ENCODE peak calls at places on chromosome 9, in five cellular contexts. E is effector memory CD4-positive, alpha-beta T cell; Q is heart left ventricle; H is A549; C is A673. N is an unnamed sample. For H3K4me1, the result is how much of the 10 kb centered on the place peaks cover.

GRCh38 chr9:127991017-127991756 is 10.4 kb upstream of the EEIG1 start:
- DNase-seq in Q (no peak), H (peak), E (no peak), C (no peak), N (no peak)

GRCh38 chr9:127976498-127976897 is 4.3 kb downstream of the EEIG1 start:
- DNase-seq in Q (no peak), C (no peak), H (no peak), E (peak), N (no peak)

GRCh38 chr9:25025156-25025555 is 479.5 kb upstream of the IZUMO3 start:
- DNase-seq in Q (no peak), E (no peak), C (no peak), H (no peak), N (no peak)

GRCh38 chr9:78366827-78367226 is 69.9 kb downstream of the PSAT1 start:
- DNase-seq in Q (no peak), E (no peak), H (no peak), C (no peak), N (no peak)

GRCh38 chr9:116032683-116033440 is 120.7 kb upstream of the PAPPA start:
- DNase-seq in E (no peak), Q (no peak), C (no peak), H (no peak), N (no peak)

GRCh38 chr9:103649086-103649485 is 445.0 kb upstream of the SMC2 start:
- DNase-seq in H (no peak), C (no peak), E (no peak), Q (no peak), N (no peak)

GRCh38 chr9:88657893-88658292 is 122.9 kb downstream of the NXNL2 start:
- DNase-seq in E (no peak), C (no peak), H (no peak), Q (no peak), N (no peak)

GRCh38 chr9:132237481-132237880 is 75.6 kb downstream of the NTNG2 start:
- DNase-seq in Q (peak), H (peak), C (no peak), E (no peak), N (no peak)

GRCh38 chr9:127706836-127707241 is at the start of gene CFAP157:
- DNase-seq in H (peak), E (no peak), C (no peak), Q (no peak), N (no peak)

GRCh38 chr9:130658893-130659698 is 5.3 kb upstream of the PRDM12 start:
- DNase-seq in H (no peak), Q (no peak), C (no peak), E (no peak), N (no peak)

GRCh38 chr9:93949073-93949693 is 6.0 kb downstream of the BARX1 start:
- DNase-seq in H (no peak), Q (no peak), C (no peak), E (no peak), N (no peak)

GRCh38 chr9:98175013-98175679 is 17.3 kb downstream of the CORO2A start:
- DNase-seq in H (no peak), C (no peak), E (no peak), Q (no peak), N (no peak)

GRCh38 chr9:121781701-121782464 is 130.4 kb downstream of the DAB2IP start:
- DNase-seq in C (no peak), Q (peak), E (no peak), H (no peak), N (no peak)

GRCh38 chr9:2346277-2346913 is 275.2 kb upstream of the VLDLR start:
- DNase-seq in E (no peak), C (no peak), Q (no peak), H (no peak), N (no peak)

GRCh38 chr9:115988701-115989100 is 164.9 kb upstream of the PAPPA start:
- DNase-seq in Q (no peak), E (no peak), C (no peak), H (no peak), N (no peak)

GRCh38 chr9:97307500-97308163 is at the start of gene CCDC180:
- DNase-seq in C (no peak), E (no peak), Q (peak), H (no peak), N (no peak)

GRCh38 chr9:21812415-21812814 is 10.0 kb downstream of the MTAP start:
- DNase-seq in E (no peak), H (no peak), C (no peak), Q (no peak), N (no peak)

GRCh38 chr9:105911104-105911911 is 217.0 kb downstream of the TMEM38B start:
- DNase-seq in C (no peak), E (no peak), Q (no peak), H (no peak), N (peak)

GRCh38 chr9:4689687-4690104 is 10.3 kb downstream of the CDC37L1 start:
- DNase-seq in C (no peak), Q (no peak), H (no peak), E (no peak), N (no peak)

GRCh38 chr9:91117959-91118651 is 243.6 kb downstream of the AUH start:
- DNase-seq in C (no peak), E (no peak), Q (peak), H (no peak), N (no peak)

GRCh38 chr9:36764364-36765076 is 191.8 kb downstream of the MELK start:
- DNase-seq in E (no peak), Q (no peak), C (no peak), H (no peak), N (no peak)

GRCh38 chr9:20028849-20029231 is 240.0 kb upstream of the SLC24A2 start:
- DNase-seq in E (no peak), C (no peak), H (no peak), Q (peak), N (no peak)

GRCh38 chr9:129458663-129459549 is 162.0 kb downstream of the C9orf50 start:
- DNase-seq in C (peak), Q (peak), H (no peak), E (no peak), N (no peak)

GRCh38 chr9:100082786-100083185 is 16.0 kb downstream of the ERP44 start:
- DNase-seq in Q (no peak), C (no peak), E (no peak), H (no peak), N (no peak)

DNA sequence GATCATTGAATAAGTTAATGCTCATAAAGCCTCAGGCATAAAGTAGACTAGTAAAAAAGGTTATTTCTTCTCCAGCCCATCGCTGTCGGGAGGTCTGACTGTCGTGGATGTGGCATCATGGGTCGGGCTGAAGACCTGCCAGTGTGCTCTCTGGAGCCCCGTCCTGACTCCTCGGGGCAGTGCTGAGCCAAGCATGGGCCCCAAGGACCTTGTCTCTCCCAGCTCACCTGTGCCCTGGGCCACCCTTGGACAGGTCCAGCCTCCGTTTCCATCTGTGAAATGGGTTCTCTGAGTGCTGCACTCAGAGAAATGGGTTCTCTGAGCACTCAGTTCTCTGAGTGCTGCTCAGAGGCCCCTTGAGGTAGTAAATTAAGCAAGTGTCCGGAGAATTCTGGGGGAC is 269.0 kb downstream of the GADD45G start:
- DNase-seq in E (no peak), H (no peak), Q (peak), C (no peak), N (no peak)
- H3K4me1 ChIP-seq in E (under half), H (under half), Q (under half), C (under half), N (under half)

GRCh38 chr9:106921341-106921899 is 58.5 kb downstream of the ZNF462 start:
- DNase-seq in Q (peak), E (no peak), H (no peak), C (peak), N (no peak)

GRCh38 chr9:106921989-106922388 is 59.0 kb downstream of the ZNF462 start:
- DNase-seq in H (no peak), E (no peak), C (no peak), Q (no peak), N (no peak)

GRCh38 chr9:106920701-106921283 is 57.8 kb downstream of the ZNF462 start:
- DNase-seq in C (no peak), Q (no peak), E (no peak), H (no peak), N (no peak)

GRCh38 chr9:106918825-106919509 is 56.0 kb downstream of the ZNF462 start:
- DNase-seq in E (no peak), H (no peak), Q (no peak), C (no peak), N (no peak)

GRCh38 chr9:106920091-106920490 is 57.1 kb downstream of the ZNF462 start:
- DNase-seq in E (no peak), Q (no peak), C (no peak), H (no peak), N (no peak)
- H3K4me1 ChIP-seq in E (under half), Q (under half), C (under half), H (half or more), N (under half)

DNA sequence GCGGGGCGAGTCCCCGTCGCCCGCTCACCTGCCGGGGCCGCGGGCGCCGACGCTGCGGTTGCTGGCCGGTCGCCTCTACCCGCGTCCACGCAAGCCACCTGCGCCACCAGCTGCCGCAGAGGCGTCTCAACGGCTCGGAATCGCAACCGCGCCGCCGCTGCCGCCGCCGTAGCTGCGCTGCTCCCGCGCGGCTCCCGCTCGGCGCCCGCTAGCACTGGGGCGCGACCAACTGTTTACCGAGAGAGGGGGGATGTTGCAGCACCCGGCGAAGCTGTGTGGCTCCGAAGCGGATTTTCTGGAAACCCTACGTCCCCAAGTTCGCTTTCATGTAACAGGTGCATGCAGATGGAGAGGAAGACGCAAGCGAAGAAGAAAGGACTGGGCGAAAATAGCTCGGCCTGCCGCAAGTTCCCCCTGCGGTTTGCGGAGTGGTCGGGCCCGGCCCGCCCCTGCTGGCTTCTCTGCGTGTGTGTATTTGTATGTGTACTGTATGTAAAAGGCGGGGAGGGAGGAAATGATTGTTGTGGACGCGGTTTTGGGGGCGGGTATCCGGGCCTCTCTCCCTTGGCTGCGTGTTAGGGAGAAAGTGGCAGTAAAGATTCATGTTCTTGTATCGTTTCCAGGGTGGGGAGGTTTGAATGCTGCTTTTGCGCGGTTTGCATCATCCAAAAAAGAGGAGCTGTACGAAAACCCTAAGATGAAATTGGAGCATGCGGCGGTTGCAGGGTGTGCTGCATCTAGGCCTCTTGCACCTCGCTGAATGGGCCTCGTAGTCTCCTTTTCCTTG is at the start of gene PSIP1:
- DNase-seq in Q (peak), E (peak), C (peak), H (peak), N (no peak)
- H3K4me1 ChIP-seq in Q (under half), E (under half), C (under half), H (under half), N (under half)

DNA sequence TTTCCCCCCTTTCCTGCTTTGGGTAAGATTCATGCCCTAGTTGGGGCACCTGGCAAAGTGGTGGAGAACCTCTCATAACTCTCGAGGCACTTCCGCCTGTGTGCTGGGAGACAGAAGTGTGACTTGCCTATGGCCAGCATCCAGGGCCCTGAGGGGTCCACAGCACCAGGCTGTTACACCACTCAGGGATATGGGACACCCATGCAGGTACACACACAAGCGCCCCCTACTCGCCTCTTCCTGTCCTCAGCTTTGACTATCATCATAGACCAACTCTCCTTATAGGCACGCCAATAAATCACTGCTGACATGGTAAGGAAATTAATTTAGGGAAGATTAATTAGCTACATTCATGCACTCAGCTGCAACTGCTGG is 45.4 kb downstream of the SHB start:
- DNase-seq in H (no peak), C (no peak), Q (no peak), E (no peak), N (no peak)
- H3K4me1 ChIP-seq in H (half or more), C (half or more), Q (half or more), E (under half), N (under half)

DNA sequence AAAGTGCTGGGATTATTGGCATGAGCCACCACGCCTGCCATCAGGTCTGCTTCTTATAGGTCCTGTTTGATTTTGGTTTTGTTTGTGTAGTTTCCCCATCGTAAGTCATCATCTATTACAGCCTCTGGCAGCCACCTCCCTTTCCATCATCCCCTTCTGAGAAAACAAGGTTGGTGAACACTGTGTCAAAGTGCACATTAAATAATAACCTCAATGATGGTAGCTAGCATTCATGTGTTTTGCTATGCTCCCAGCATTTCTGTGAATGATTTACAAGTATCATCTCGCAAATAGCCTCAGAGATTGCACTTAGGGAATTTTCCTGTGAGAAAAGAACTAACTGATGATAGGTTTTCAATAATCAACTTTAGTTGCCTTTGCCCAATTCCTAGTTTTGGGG is 9.9 kb downstream of the PRUNE2 start:
- DNase-seq in C (no peak), H (no peak), Q (no peak), E (no peak), N (no peak)
- H3K4me1 ChIP-seq in C (under half), H (under half), Q (under half), E (under half), N (under half)

DNA sequence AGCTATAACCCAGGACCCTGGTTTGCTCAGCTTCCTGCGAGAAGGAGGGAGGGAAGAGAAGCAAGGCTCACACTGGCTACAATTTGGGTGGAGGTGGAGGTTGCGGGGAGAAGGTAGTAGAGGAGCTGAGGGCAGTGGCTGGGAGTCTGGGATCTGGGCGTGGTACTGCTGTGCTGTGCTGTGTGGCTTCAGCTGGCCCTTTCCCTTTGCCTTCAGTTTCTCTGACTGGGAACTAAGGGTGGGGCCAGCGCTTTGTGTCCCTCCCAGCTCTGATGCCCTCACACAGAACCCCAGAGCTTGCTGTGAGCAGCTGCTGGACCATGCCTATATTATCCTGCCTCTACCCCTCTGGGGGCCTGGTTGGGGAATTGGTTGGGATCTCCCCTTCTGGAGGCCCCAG is 60.9 kb downstream of the RGS3 start:
- DNase-seq in C (no peak), Q (no peak), E (no peak), H (no peak), N (no peak)
- H3K4me1 ChIP-seq in C (under half), Q (half or more), E (under half), H (under half), N (under half)

GRCh38 chr9:136694163-136694864 is 7.1 kb upstream of the AGPAT2 start:
- DNase-seq in E (no peak), C (peak), H (peak), Q (peak), N (peak)
- H3K4me1 ChIP-seq in E (under half), C (under half), H (half or more), Q (under half), N (under half)

N was measured in iPS DF 6.9.